ENCODE peak calls at places on chromosomes 5 and 9, in seven cellular contexts. Y is cardiac fibroblast, X is MM.1S, A is lower lobe of right lung, G is sigmoid colon, J is cardiac muscle cell, E is HFF-Myc. O is an unnamed sample.
A peak's percentile ranks its signal among the peaks of the same experiment; 100 is the strongest.

GRCh38 chr9:93390953-93391515 is 60.5 kb upstream of the FAM120A start:
- DNase-seq in Y (no peak), X (no peak), A (no peak), G (no peak), J (no peak), E (no peak), O (no peak)

GRCh38 chr5:178426326-178427130 is 163.7 kb downstream of the COL23A1 start:
- DNase-seq in Y (no peak), X (no peak), A (peak; percentile 20), G (no peak), J (no peak), E (no peak), O (no peak)

GRCh38 chr5:169762338-169763095 is 125.4 kb downstream of the DOCK2 start:
- DNase-seq in Y (no peak), X (no peak), A (no peak), G (no peak), J (no peak), E (peak; percentile 26), O (no peak)

GRCh38 chr5:126947146-126948010 is 83.0 kb downstream of the MARCHF3 start:
- DNase-seq in Y (no peak), X (peak; percentile 34), A (no peak), G (no peak), J (no peak), E (no peak), O (no peak)

GRCh38 chr9:27212191-27212590 is 84.8 kb downstream of the EQTN start:
- DNase-seq in Y (no peak), X (no peak), A (no peak), G (no peak), J (no peak), E (no peak), O (no peak)

GRCh38 chr9:107345327-107345726 is 62.2 kb downstream of the RAD23B start:
- DNase-seq in Y (peak; percentile 70), X (no peak), A (no peak), G (no peak), J (no peak), E (no peak), O (no peak)

GRCh38 chr9:98567540-98568233 is 141.0 kb downstream of the GABBR2 start:
- DNase-seq in Y (no peak), X (no peak), A (no peak), G (no peak), J (no peak), E (no peak), O (no peak)

GRCh38 chr5:6543830-6544560 is 88.8 kb downstream of the NSUN2 start:
- DNase-seq in Y (no peak), X (no peak), A (no peak), G (no peak), J (no peak), E (no peak), O (no peak)

GRCh38 chr9:114894801-114895433 is 35.5 kb downstream of the TNFSF8 start:
- DNase-seq in Y (peak; percentile 95), X (no peak), A (no peak), G (no peak), J (no peak), E (peak; percentile 92), O (peak; percentile 84)

GRCh38 chr9:101376117-101376866 is 8.5 kb downstream of the BAAT start:
- DNase-seq in Y (peak; percentile 71), X (no peak), A (no peak), G (no peak), J (no peak), E (peak; percentile 52), O (peak; percentile 86)

GRCh38 chr9:15278290-15278689 is 28.7 kb downstream of the TTC39B start:
- DNase-seq in Y (no peak), X (no peak), A (no peak), G (no peak), J (no peak), E (no peak), O (no peak)

GRCh38 chr5:16679863-16680262 is 63.1 kb upstream of the RETREG1 start:
- DNase-seq in Y (no peak), X (no peak), A (no peak), G (no peak), J (no peak), E (no peak), O (no peak)

GRCh38 chr9:108813951-108814601 is 41.7 kb downstream of the ACTL7B start:
- DNase-seq in Y (peak; percentile 50), X (no peak), A (no peak), G (no peak), J (no peak), E (peak; percentile 15), O (peak; percentile 20)

GRCh38 chr9:132849168-132849831 is 28.8 kb downstream of the AK8 start:
- DNase-seq in Y (peak; percentile 49), X (peak; percentile 31), A (no peak), G (peak; percentile 93), J (no peak), E (no peak), O (no peak)

GRCh38 chr9:128125575-128126354 is 1.8 kb downstream of the PTGES2 start:
- DNase-seq in Y (peak; percentile 44), X (no peak), A (peak; percentile 22), G (no peak), J (no peak), E (no peak), O (no peak)

GRCh38 chr9:128124451-128124850 is 3.1 kb downstream of the PTGES2 start:
- DNase-seq in Y (no peak), X (no peak), A (peak; percentile 31), G (no peak), J (no peak), E (no peak), O (no peak)

GRCh38 chr9:128123451-128124080 is 4.0 kb downstream of the PTGES2 start:
- DNase-seq in Y (no peak), X (no peak), A (peak; percentile 34), G (peak; percentile 63), J (no peak), E (no peak), O (no peak)

GRCh38 chr9:128122809-128123175 is 4.7 kb downstream of the PTGES2 start:
- DNase-seq in Y (no peak), X (no peak), A (peak; percentile 46), G (no peak), J (no peak), E (no peak), O (no peak)

DNA sequence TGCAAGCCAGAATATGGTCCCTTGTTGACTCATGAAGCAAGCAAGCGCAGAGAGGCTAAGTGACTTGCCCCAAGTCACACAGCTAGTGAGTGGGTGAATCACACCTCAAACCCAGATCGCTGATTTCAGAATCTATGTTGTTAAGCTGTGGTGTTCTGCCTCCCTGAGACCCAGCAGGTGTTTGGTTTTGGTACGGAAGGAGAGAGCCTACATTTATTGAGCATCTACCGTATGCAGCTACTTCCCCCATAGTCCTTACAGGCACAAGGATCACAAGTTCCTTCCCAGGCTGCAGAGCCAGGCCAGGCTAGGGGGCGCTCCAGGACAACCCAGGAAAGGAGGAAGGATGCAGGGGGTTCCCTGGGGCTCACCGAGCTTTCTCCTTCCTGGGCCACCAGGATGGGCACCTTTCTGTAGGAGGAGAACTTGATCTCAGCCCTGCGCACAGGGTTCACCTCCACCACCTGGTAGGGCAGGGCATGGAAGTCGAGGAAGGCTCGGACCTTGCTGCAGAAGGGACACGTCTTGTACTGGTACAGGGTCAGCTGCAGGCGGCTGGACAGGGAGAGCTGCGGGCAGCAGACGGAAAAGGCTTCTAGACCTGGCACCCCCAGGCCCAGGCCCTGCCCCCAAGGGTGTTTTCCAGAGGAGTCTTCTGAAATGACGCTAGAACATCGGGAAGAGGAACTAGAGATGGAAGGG is 2.5 kb downstream of the PTGES2 start:
- DNase-seq in Y (peak; percentile 70), X (no peak), A (peak; percentile 76), G (peak; percentile 80), J (peak; percentile 59), E (peak; percentile 31), O (no peak)
- TF ChIP-seq CTCF in Y (peak; percentile 69), X (peak; percentile 51), A (peak; percentile 55), G (peak; percentile 7), J (peak; percentile 75), E (peak; percentile 91), O (peak; percentile 72)

DNA sequence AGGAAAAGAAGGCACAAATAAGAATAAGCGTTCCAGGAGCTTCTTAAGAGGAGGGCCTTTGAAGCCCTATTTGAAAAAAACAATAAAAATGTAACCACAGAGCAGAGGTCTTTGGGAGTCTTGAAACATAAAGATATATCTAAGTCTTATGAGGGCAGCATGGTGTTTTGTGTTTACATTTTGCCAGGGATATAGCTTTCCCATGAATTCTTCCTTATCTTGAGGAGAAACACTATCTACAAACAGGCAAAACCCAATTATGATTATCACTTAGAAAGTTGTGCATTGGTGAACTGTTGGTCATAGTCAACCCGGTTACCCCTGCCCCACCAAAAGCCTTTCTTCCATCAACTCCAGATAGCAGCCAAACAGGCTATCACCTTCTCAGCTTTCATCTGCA is 23.6 kb upstream of the LHFPL2 start:
- DNase-seq in Y (no peak), X (no peak), A (no peak), G (no peak), J (no peak), E (no peak), O (no peak)
- H3K4me3 ChIP-seq in Y (no peak overlapping the region), X (no peak overlapping the region), A (no peak overlapping the region), G (no peak overlapping the region), J (no peak overlapping the region), E (no peak overlapping the region), O (no peak overlapping the region)

GRCh38 chr5:134902071-134902801 is 2.7 kb upstream of the PCBD2 start:
- DNase-seq in Y (no peak), X (no peak), A (no peak), G (no peak), J (no peak), E (no peak), O (no peak)

GRCh38 chr5:134904621-134905245 is at the start of gene PCBD2:
- DNase-seq in Y (peak; percentile 94), X (peak; percentile 96), A (peak; percentile 96), G (peak; percentile 94), J (peak; percentile 93), E (peak; percentile 60), O (no peak)

GRCh38 chr5:134906811-134907210 is 1.9 kb downstream of the PCBD2 start:
- DNase-seq in Y (no peak), X (no peak), A (no peak), G (no peak), J (no peak), E (no peak), O (no peak)

GRCh38 chr5:134905246-134905996 is 490 bp downstream of the PCBD2 start:
- DNase-seq in Y (peak; percentile 81), X (peak; percentile 78), A (no peak), G (peak; percentile 77), J (peak; percentile 49), E (peak; percentile 57), O (no peak)
- TF ChIP-seq CTCF in Y (peak; percentile 56), X (peak; percentile 77), A (peak; percentile 80), G (peak; percentile 75), J (peak; percentile 67), E (peak; percentile 44), O (peak; percentile 56)

DNA sequence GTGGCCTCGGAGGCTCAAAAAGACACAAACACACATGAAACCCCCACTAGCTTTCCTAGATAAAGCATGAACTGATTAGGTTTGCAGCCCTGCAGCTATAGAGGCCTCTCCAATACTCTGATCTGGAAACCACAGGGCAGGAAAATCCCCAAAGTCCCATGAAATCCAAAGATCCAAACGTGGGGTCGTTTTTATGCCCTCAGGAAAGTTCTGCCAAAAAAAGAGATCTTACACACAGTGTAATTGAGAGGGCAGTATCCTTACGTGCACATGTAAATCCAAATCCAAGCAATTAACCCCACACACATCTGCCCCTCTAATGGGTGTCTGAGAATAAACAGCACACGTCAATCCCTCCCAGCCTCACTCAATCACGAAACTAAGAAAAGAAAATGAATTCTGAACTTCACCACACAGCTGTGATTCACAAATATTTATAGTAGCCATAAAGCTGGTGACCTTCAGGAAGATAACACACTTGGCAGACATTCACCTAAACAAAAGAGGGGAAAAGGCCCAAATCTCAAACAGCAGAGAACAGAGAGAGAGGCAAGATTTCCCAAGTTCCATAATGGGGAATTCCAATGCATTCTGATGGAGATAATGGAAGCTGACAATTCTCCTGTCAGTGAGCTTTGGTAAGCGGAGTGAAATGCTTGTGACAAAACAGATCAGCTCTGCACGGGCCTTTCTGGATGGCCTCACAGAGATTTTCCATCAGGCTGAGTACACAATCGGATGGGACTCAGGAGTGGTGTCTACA is 114.2 kb downstream of the SEMA5A start:
- DNase-seq in Y (peak; percentile 43), X (peak; percentile 38), A (no peak), G (no peak), J (peak; percentile 30), E (no peak), O (peak; percentile 32)
- H3K4me3 ChIP-seq in Y (no peak overlapping the region), X (no peak overlapping the region), A (no peak overlapping the region), G (no peak overlapping the region), J (no peak overlapping the region), E (no peak overlapping the region), O (no peak overlapping the region)

O was measured in AG09309.